ENCODE peak calls at places on chromosomes 7 and 10, in six cellular contexts. U is psoas muscle, N is pancreas, V is uterus, S is K562, A is upper lobe of right lung. G is an unnamed sample. For H3K4me1, the result is how much of the 10 kb centered on the place peaks cover.

GRCh38 chr7:99881370-99881769 is 4.5 kb upstream of the OR2AE1 start:
- DNase-seq in N (no peak), U (no peak), S (peak), A (no peak), V (no peak), G (no peak)

GRCh38 chr7:26193432-26194206 is 6.9 kb downstream of the HNRNPA2B1 start:
- DNase-seq in N (no peak), A (no peak), S (no peak), V (no peak), U (no peak), G (no peak)

GRCh38 chr10:71138126-71138860 is 74.1 kb upstream of the UNC5B start:
- DNase-seq in N (no peak), A (no peak), S (no peak), U (no peak), V (no peak), G (peak)

GRCh38 chr10:25999295-25999981 is 65.4 kb downstream of the MYO3A start:
- DNase-seq in U (no peak), S (no peak), N (no peak), A (no peak), V (no peak), G (no peak)

GRCh38 chr7:94067506-94067905 is 63.4 kb upstream of the BET1 start:
- DNase-seq in N (no peak), A (no peak), U (no peak), S (no peak), V (no peak), G (no peak)

GRCh38 chr10:93006435-93007039 is 54.1 kb upstream of the CYP26C1 start:
- DNase-seq in S (peak), A (no peak), U (no peak), N (no peak), V (no peak), G (no peak)

GRCh38 chr7:42931447-42931833 is 534 bp downstream of the PSMA2 start:
- DNase-seq in U (no peak), V (no peak), N (no peak), S (no peak), A (no peak), G (no peak)

GRCh38 chr10:115335366-115335765 is 242.2 kb downstream of the ATRNL1 start:
- DNase-seq in S (no peak), V (no peak), A (no peak), U (no peak), N (no peak), G (no peak)

GRCh38 chr7:518630-519428 is 817 bp downstream of the PDGFA start:
- DNase-seq in U (peak), N (peak), S (peak), A (peak), V (peak), G (peak)

GRCh38 chr7:100173806-100174495 is 3.2 kb downstream of the GPC2 start:
- DNase-seq in U (no peak), V (no peak), S (peak), N (no peak), A (peak), G (no peak)

GRCh38 chr10:32582946-32583345 is 137.0 kb downstream of the CCDC7 start:
- DNase-seq in V (no peak), N (no peak), A (no peak), U (no peak), S (no peak), G (no peak)

GRCh38 chr7:5479133-5479745 is 55.6 kb upstream of the TNRC18 start:
- DNase-seq in N (no peak), A (no peak), S (no peak), V (no peak), U (no peak), G (no peak)

GRCh38 chr10:119543814-119544642 is 1.5 kb upstream of the RGS10 start:
- DNase-seq in U (no peak), S (no peak), N (no peak), V (peak), A (no peak), G (no peak)

GRCh38 chr7:81709836-81710235 is 60.0 kb downstream of the HGF start:
- DNase-seq in A (no peak), U (no peak), S (no peak), V (no peak), N (no peak), G (no peak)

GRCh38 chr7:91201731-91202130 is 62.5 kb upstream of the FZD1 start:
- DNase-seq in A (no peak), S (no peak), N (no peak), U (no peak), V (no peak), G (no peak)

GRCh38 chr7:150357771-150358427 is 10.7 kb upstream of the REPIN1 start:
- DNase-seq in V (no peak), U (no peak), A (peak), S (peak), N (no peak), G (no peak)

GRCh38 chr7:98685541-98685940 is 68.5 kb downstream of the NPTX2 start:
- DNase-seq in N (no peak), A (no peak), U (no peak), S (no peak), V (no peak), G (no peak)

GRCh38 chr7:127943541-127944521 is 87.4 kb downstream of the LRRC4 start:
- DNase-seq in S (no peak), V (no peak), N (no peak), A (no peak), U (no peak), G (peak)

GRCh38 chr7:141704741-141705140 is 2.8 kb upstream of the DENND11 start:
- DNase-seq in A (no peak), U (no peak), V (no peak), S (no peak), N (no peak), G (no peak)

GRCh38 chr7:141706394-141707064 is 1.6 kb upstream of the WEE2 start:
- DNase-seq in A (no peak), S (no peak), N (no peak), V (no peak), U (no peak), G (no peak)

GRCh38 chr7:141702047-141702567 is at the start of gene DENND11:
- DNase-seq in S (peak), U (peak), V (no peak), N (peak), A (peak), G (peak)

GRCh38 chr7:141702892-141703291 is 926 bp upstream of the DENND11 start:
- DNase-seq in N (no peak), U (no peak), A (no peak), V (no peak), S (no peak), G (no peak)

DNA sequence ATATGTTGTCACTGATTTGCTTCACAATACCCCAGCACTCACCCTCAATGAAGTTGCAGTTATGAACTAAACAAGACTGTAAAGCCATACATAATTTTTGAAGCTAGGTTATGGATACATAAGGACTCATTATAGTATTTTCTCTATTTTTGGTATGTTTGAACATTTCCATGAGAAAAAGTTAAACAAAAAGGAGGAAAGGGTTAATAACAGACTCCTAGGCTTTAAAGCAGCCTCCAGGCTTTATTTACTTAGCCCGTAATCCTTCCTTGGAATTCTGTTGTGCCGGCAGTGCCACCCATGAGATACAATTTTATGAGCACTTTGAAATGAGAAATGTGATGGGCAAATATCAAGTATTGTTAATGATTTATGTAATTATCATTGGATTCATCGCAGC is 2.1 kb upstream of the DENND11 start:
- DNase-seq in U (no peak), V (no peak), N (no peak), S (no peak), A (no peak), G (no peak)
- H3K4me1 ChIP-seq in U (under half), V (under half), N (under half), S (under half), A (under half), G (under half)

GRCh38 chr10:128345331-128345730 is 219.1 kb upstream of the MKI67 start:
- DNase-seq in N (no peak), U (no peak), A (no peak), V (no peak), S (no peak), G (no peak)
- H3K4me1 ChIP-seq in N (under half), U (under half), A (under half), V (under half), S (under half), G (under half)

GRCh38 chr7:2299131-2299829 is 15.0 kb downstream of the SNX8 start:
- DNase-seq in S (no peak), U (no peak), A (peak), N (no peak), V (peak), G (peak)

GRCh38 chr7:2295936-2296620 is 18.2 kb downstream of the SNX8 start:
- DNase-seq in U (no peak), V (no peak), S (no peak), N (no peak), A (no peak), G (no peak)

GRCh38 chr7:2299853-2300512 is 14.3 kb downstream of the SNX8 start:
- DNase-seq in V (no peak), U (no peak), N (no peak), S (no peak), A (no peak), G (no peak)

GRCh38 chr7:2301510-2301860 is 12.8 kb downstream of the SNX8 start:
- DNase-seq in N (no peak), V (no peak), S (no peak), A (no peak), U (no peak), G (no peak)

DNA sequence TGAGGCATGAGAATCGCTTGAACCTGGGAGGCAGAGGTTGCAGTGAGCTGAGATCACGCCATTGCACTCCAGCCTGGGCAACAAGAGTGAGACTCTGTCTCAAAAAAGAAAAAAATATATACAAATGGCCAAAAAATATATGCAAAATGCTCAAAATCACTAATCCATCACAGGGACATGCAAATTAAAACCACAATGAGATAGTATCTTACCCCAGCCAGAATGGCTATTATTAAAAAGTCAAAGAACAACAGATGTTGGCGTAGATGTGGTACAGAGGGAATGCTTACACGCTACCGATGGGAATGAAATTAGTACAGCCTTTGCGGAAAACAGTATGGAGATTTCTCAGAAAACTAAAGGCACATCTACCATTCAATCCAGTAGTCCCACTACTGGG is 17.4 kb downstream of the SNX8 start:
- DNase-seq in V (no peak), A (no peak), U (no peak), N (no peak), S (no peak), G (no peak)
- H3K4me1 ChIP-seq in V (under half), A (under half), U (under half), N (under half), S (under half), G (under half)

GRCh38 chr7:27688056-27688455 is 25.4 kb upstream of the HIBADH start:
- DNase-seq in V (no peak), N (no peak), A (no peak), U (no peak), S (no peak), G (no peak)

GRCh38 chr7:27693794-27694193 is 31.1 kb upstream of the HIBADH start:
- DNase-seq in U (no peak), S (no peak), N (no peak), V (no peak), A (no peak), G (no peak)

GRCh38 chr7:27689878-27690164 is 27.1 kb upstream of the HIBADH start:
- DNase-seq in N (no peak), A (no peak), S (no peak), V (no peak), U (no peak), G (no peak)

GRCh38 chr7:27689045-27689877 is 26.6 kb upstream of the HIBADH start:
- DNase-seq in V (no peak), A (no peak), S (peak), N (no peak), U (no peak), G (no peak)

GRCh38 chr7:27690649-27691048 is 28.0 kb upstream of the HIBADH start:
- DNase-seq in U (no peak), N (no peak), A (no peak), S (no peak), V (no peak), G (no peak)
- H3K4me1 ChIP-seq in U (under half), N (under half), A (under half), S (under half), V (under half), G (under half)

G was measured in heart left ventricle.